ENCODE peak calls at places on chromosomes 16 and 17, in seven cellular contexts. V is NCI-H2081, K is HAP-1, Z is NCI-H1694, C is iPS DF 6.9, I is GOT3, U is tibial artery. D is an unnamed sample.

GRCh38 chr17:73720187-73720834 is 76.1 kb upstream of the SDK2 start:
- DNase-seq in V (no peak), K (no peak), Z (no peak), C (no peak), I (no peak), U (no peak), D (no peak)

GRCh38 chr17:73203788-73204479 is 11.1 kb downstream of the COG1 start:
- DNase-seq in V (no peak), K (no peak), Z (no peak), C (no peak), I (no peak), U (no peak), D (no peak)

GRCh38 chr17:79459003-79459655 is 151.7 kb downstream of the RBFOX3 start:
- DNase-seq in V (no peak), K (no peak), Z (no peak), C (no peak), I (no peak), U (no peak), D (no peak)

GRCh38 chr16:57732011-57732410 is 3.6 kb upstream of the KATNB1 start:
- DNase-seq in V (no peak), K (no peak), Z (no peak), C (no peak), I (no peak), U (no peak), D (no peak)

GRCh38 chr17:234163-235047 is 53.0 kb upstream of the DOC2B start:
- DNase-seq in V (no peak), K (no peak), Z (no peak), C (no peak), I (no peak), U (peak; percentile 59), D (no peak)

GRCh38 chr17:5499790-5500189 is 13.4 kb downstream of the MIS12 start:
- DNase-seq in V (no peak), K (no peak), Z (no peak), C (no peak), I (no peak), U (no peak), D (no peak)

GRCh38 chr17:53724726-53725125 is 98.0 kb upstream of the KIF2B start:
- DNase-seq in V (no peak), K (no peak), Z (no peak), C (no peak), I (no peak), U (no peak), D (no peak)

GRCh38 chr16:81405702-81406113 is 38.9 kb upstream of the CMIP start:
- DNase-seq in V (no peak), K (no peak), Z (no peak), C (no peak), I (no peak), U (peak; percentile 29), D (no peak)

GRCh38 chr16:69107311-69107962 is 2.0 kb downstream of the HAS3 start:
- DNase-seq in V (no peak), K (no peak), Z (no peak), C (no peak), I (no peak), U (peak; percentile 65), D (no peak)

GRCh38 chr17:35743911-35744328 is 9.1 kb downstream of the GAS2L2 start:
- DNase-seq in V (no peak), K (peak; percentile 12), Z (no peak), C (no peak), I (no peak), U (no peak), D (no peak)

GRCh38 chr17:20171741-20172377 is 162.7 kb downstream of the SPECC1 start:
- DNase-seq in V (no peak), K (no peak), Z (no peak), C (no peak), I (no peak), U (no peak), D (no peak)

GRCh38 chr17:83014297-83014696 is 65.1 kb upstream of the METRNL start:
- DNase-seq in V (no peak), K (no peak), Z (no peak), C (no peak), I (no peak), U (no peak), D (no peak)

GRCh38 chr16:88809068-88809675 is 2.6 kb downstream of the APRT start:
- DNase-seq in V (no peak), K (peak; percentile 14), Z (no peak), C (no peak), I (no peak), U (peak; percentile 61), D (no peak)

D was measured in CD4-positive, CD25-positive, alpha-beta regulatory T cell.